ENCODE peak calls at places on chromosomes 6 and 20, in six cellular contexts. E is WTC11, I is A549, U is HepG2, D is H1, M is K562. Q is an unnamed sample.

GRCh38 chr6:41334482-41335023 is 855 bp upstream of the NCR2 start:
- DNase-seq in D (no peak), M (peak), E (no peak), I (no peak), U (no peak), Q (no peak)

GRCh38 chr6:55668625-55669024 is 89.6 kb upstream of the HMGCLL1 start:
- DNase-seq in E (no peak), D (no peak), M (no peak), I (no peak), U (no peak), Q (peak)

GRCh38 chr20:42341654-42342053 is 723.5 kb upstream of the CHD6 start:
- DNase-seq in D (no peak), I (no peak), E (no peak), U (no peak), M (no peak), Q (no peak)

GRCh38 chr6:15657290-15657689 is 5.5 kb downstream of the DTNBP1 start:
- DNase-seq in D (no peak), E (no peak), U (no peak), M (no peak), I (no peak), Q (no peak)

GRCh38 chr6:110731196-110731595 is 84.1 kb downstream of the CDK19 start:
- DNase-seq in I (no peak), U (no peak), D (no peak), M (no peak), E (no peak), Q (no peak)

GRCh38 chr20:52192296-52193007 is 873 bp upstream of the ZFP64 start:
- DNase-seq in U (peak), E (no peak), D (no peak), I (peak), M (peak), Q (no peak)

GRCh38 chr20:2520617-2521016 is 11.9 kb upstream of the ZNF343 start:
- DNase-seq in E (no peak), U (no peak), M (no peak), D (no peak), I (no peak), Q (no peak)

GRCh38 chr6:100255701-100256100 is 209.0 kb downstream of the SIM1 start:
- DNase-seq in D (no peak), E (no peak), I (no peak), U (no peak), M (no peak), Q (no peak)

GRCh38 chr20:58028123-58028522 is 200.3 kb downstream of the ANKRD60 start:
- DNase-seq in E (peak), U (no peak), D (no peak), I (no peak), M (no peak), Q (no peak)

DNA sequence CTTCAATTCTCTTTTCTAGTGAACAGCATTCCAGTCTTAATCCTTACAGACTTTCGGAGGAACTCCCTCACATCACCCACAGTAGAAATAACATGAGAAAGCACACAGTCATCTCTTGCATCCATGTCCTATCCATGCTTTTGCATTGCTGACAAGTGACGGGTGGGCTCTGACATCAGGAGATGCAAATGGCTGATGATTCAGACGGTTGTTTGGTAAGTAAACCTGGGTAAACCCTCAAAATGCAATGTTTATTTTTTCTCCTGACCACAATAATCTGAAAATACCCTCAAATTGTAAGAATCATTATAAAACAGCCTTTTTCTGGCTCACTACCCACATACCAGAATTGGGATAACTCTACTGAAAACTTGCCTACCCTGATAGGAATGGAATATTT is 792.0 kb downstream of the MAFB start:
- DNase-seq in M (no peak), D (no peak), E (no peak), U (no peak), I (no peak), Q (no peak)
- TF ChIP-seq JUN in M (no peak), D (no peak), E (no peak), U (no peak), I (no peak), Q (no peak)

GRCh38 chr20:19975436-19975799 is 41.7 kb upstream of the NAA20 start:
- DNase-seq in U (no peak), D (no peak), E (no peak), M (no peak), I (peak), Q (no peak)
- TF ChIP-seq JUN in U (no peak), D (no peak), E (no peak), M (no peak), I (no peak), Q (no peak)

GRCh38 chr6:115468272-115469005 is 592.3 kb downstream of the FRK start:
- DNase-seq in E (no peak), D (no peak), M (no peak), U (no peak), I (no peak), Q (no peak)

DNA sequence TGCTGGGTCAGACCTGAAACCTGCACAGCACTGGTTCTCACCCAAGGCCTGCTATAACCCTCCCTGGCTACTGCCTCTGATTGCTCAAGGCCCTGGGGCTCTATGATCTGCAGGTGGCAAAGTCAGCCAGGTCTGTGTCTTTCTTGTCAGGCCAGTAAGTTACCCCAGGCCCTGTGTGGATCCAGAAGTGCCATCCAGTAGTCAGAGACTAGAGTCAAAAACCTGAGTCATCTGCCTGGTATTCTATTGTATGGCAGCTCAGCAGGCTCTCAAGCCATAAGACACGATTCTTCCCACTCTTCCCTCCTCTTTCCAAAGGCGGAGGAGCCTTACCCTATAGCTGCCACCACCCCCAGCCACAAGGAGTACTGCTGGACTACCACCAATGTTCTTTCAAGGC is 593.0 kb downstream of the FRK start:
- DNase-seq in U (no peak), D (no peak), E (no peak), I (no peak), M (no peak), Q (no peak)
- TF ChIP-seq JUN in U (no peak), D (no peak), E (no peak), I (no peak), M (no peak), Q (no peak)

DNA sequence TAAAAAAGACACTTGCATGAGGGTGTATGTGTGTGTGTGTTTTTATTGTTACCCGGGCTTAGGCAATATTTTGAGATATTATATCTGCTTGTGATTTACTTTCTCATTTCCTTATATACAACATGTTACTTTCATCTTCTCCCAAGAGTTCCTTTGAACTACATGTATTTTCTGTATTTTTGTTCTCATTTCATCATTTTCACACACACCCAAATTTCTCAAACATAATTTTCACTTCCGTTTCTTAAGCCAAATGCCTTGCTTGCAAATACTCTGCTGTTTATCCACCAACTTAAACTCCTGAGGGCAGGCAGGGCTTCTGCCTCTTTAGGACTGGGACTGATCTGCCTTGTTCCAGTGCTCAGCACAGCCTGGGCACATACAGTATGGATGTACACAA is 69.3 kb upstream of the FYN start:
- DNase-seq in E (no peak), I (no peak), M (no peak), D (no peak), U (no peak), Q (no peak)
- TF ChIP-seq JUN in E (no peak), I (no peak), M (no peak), D (no peak), U (no peak), Q (no peak)

GRCh38 chr20:4809707-4810106 is 88.0 kb downstream of the PRND start:
- DNase-seq in E (no peak), D (no peak), M (no peak), I (no peak), U (no peak), Q (no peak)

GRCh38 chr20:4811661-4812181 is 90.0 kb downstream of the PRND start:
- DNase-seq in I (no peak), U (no peak), E (no peak), M (no peak), D (no peak), Q (no peak)

GRCh38 chr20:4808872-4809271 is 87.2 kb downstream of the PRND start:
- DNase-seq in D (no peak), M (no peak), E (no peak), I (no peak), U (no peak), Q (no peak)

GRCh38 chr20:4811257-4811656 is 89.5 kb downstream of the PRND start:
- DNase-seq in M (no peak), I (no peak), D (no peak), U (no peak), E (no peak), Q (no peak)

DNA sequence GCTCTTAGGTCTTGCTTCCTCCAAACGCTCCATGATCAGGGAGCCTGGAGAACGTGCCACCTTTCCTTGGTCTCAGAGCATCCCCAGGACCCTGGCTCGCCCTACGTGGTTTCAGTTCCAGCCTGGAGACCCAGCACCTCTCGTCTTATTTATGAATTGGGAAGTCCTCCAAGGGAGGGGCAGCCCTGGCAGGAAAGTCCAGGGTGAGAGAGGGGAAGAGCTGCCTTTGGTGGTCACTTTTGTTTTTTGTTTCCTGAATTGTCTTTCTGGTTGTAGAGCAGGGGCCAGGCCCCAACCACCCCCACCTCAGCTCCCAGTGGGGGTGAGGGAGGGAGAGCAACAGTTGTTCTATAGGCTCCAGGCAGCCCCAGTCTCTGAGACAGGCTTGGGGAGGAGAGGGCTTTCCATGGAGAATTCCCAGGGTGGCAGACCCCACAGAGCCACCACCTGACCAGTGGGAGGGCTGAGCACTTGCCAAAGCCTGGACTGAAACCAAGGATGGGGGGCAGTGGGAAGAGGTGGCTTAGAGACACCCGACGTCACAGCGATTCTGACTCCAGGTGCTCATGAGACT is 88.8 kb downstream of the PRND start:
- DNase-seq in D (no peak), E (no peak), U (no peak), I (no peak), M (no peak), Q (no peak)
- TF ChIP-seq JUN in D (no peak), E (no peak), U (no peak), I (no peak), M (no peak), Q (no peak)

GRCh38 chr6:137975058-137975940 is 108.2 kb downstream of the TNFAIP3 start:
- DNase-seq in I (no peak), E (no peak), D (no peak), U (peak), M (no peak), Q (peak)
- TF ChIP-seq JUN in I (no peak), E (no peak), D (no peak), U (no peak), M (no peak), Q (no peak)

GRCh38 chr6:11766589-11767450 is 11.8 kb downstream of the ADTRP start:
- DNase-seq in U (peak), E (no peak), M (no peak), I (peak), D (no peak), Q (peak)
- TF ChIP-seq JUN in U (no peak), E (no peak), M (no peak), I (no peak), D (no peak), Q (peak)

Q was measured in endothelial cell of umbilical vein.